ENCODE peak calls at places on chromosomes 1 and 21, in ten cellular contexts. X is AG09309, Y is cardiac fibroblast, R is AG04449, Q is ovary, V is HAP-1, Z is AG04450, M is adipocyte, D is psoas muscle, N is tibial nerve. T is an unnamed sample.

GRCh38 chr1:198638894-198639319 is at the start of gene PTPRC:
- DNase-seq in R (no peak), M (no peak), V (no peak), Z (no peak), X (no peak), N (no peak), D (no peak), Q (no peak), Y (no peak), T (peak; percentile 79)

GRCh38 chr1:206687915-206688442 is 3.3 kb downstream of the MAPKAPK2 start:
- DNase-seq in V (peak; percentile 26), Z (no peak), R (no peak), Y (peak; percentile 56), Q (no peak), D (no peak), X (no peak), M (peak; percentile 48), N (no peak), T (no peak)

GRCh38 chr1:9900142-9901043 is 9.7 kb downstream of the CTNNBIP1 start:
- DNase-seq in Z (no peak), V (no peak), X (no peak), Q (no peak), M (no peak), Y (no peak), R (no peak), D (peak; percentile 44), N (no peak), T (peak; percentile 96)

GRCh38 chr1:168112673-168113305 is 23.9 kb downstream of the GPR161 start:
- DNase-seq in D (no peak), M (peak; percentile 71), Q (no peak), Z (peak; percentile 36), V (peak; percentile 81), Y (peak; percentile 92), R (peak; percentile 55), N (no peak), X (no peak), T (peak; percentile 7)

GRCh38 chr21:38123626-38124025 is 133.2 kb upstream of the KCNJ15 start:
- DNase-seq in N (no peak), Y (no peak), R (no peak), D (no peak), Z (no peak), Q (no peak), V (no peak), M (no peak), X (no peak), T (no peak)

GRCh38 chr1:11930571-11931445 is 3.7 kb upstream of the PLOD1 start:
- DNase-seq in Y (peak; percentile 74), N (no peak), R (no peak), X (no peak), M (no peak), D (no peak), Z (no peak), Q (peak; percentile 59), V (no peak), T (no peak)

GRCh38 chr1:39391741-39392679 is 99.4 kb upstream of the BMP8A start:
- DNase-seq in V (no peak), Q (no peak), Y (peak; percentile 95), D (no peak), M (peak; percentile 89), Z (no peak), R (peak; percentile 24), X (no peak), N (no peak), T (no peak)

GRCh38 chr1:30670195-30671060 is 53.0 kb downstream of the MATN1 start:
- DNase-seq in N (no peak), Q (no peak), R (no peak), Y (peak; percentile 59), V (no peak), M (peak; percentile 62), Z (no peak), D (no peak), X (peak; percentile 47), T (no peak)

GRCh38 chr1:201633811-201634210 is 94.9 kb downstream of the NAV1 start:
- DNase-seq in N (no peak), Q (no peak), V (no peak), M (no peak), D (no peak), R (no peak), X (no peak), Z (no peak), Y (peak; percentile 34), T (no peak)

GRCh38 chr1:108200627-108201106 is 524 bp upstream of the SLC25A24 start:
- DNase-seq in X (peak; percentile 59), M (peak; percentile 83), V (peak; percentile 48), N (no peak), Q (no peak), D (no peak), Z (peak; percentile 26), R (peak; percentile 40), Y (peak; percentile 79), T (peak; percentile 41)

DNA sequence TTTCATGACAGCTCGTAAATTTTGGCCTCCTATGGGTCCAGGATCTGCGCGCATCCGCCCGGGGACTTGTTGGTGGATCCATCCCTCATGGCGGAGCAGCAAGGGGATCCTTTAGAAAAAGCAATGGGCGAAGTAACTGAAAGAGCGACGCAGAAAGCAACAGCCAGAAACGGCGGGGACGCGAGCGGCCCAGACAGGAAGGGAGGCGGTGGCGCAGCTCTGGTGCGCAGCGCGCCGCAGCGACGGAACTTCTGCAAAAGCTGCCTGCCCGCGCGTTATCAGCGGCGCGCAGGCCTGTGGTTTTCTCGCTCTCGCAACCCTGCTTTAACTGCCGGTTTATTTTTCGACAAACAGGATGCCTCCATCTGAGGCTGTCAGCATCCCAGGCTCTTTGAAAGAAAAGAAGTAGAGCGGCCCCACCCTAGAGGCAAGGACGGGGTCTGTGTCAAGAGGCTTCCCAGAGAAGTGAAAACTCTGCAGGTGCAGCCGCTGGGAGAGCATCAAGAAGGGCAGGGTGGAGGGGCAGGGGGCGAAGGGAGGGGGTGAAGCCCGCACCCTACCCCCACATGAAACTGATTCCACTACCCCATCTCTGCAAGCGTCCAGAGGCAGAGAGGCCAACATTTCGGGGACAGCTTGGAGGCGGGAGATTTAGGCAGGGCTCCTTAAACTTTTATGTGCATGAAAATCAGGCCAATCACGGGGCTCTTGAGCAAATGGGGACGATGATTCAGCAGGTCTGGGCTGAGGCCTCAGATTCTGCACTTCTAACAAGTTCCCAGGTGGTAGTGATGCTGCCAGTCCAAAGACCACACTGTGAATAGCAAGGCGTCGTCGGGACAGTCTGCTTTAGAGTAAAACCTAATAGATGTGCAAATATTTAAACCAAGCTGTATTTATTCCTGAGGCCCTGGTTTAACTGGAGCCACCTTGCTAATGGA is 22.2 kb downstream of the RUNX1 start:
- DNase-seq in M (no peak), D (peak; percentile 66), Z (no peak), Q (peak; percentile 21), V (no peak), R (no peak), Y (peak; percentile 49), X (no peak), N (no peak), T (peak; percentile 71)
- H3K4me3 ChIP-seq in M (peak overlapping the region; percentile 62), D (peak overlapping the region; percentile 11), Z (peak overlapping the region; percentile 29), Q (no peak overlapping the region), V (no peak overlapping the region), R (peak overlapping the region; percentile 37), Y (peak overlapping the region; percentile 34), X (peak overlapping the region; percentile 1), N (peak overlapping the region; percentile 27), T (peak overlapping the region; percentile 9)

DNA sequence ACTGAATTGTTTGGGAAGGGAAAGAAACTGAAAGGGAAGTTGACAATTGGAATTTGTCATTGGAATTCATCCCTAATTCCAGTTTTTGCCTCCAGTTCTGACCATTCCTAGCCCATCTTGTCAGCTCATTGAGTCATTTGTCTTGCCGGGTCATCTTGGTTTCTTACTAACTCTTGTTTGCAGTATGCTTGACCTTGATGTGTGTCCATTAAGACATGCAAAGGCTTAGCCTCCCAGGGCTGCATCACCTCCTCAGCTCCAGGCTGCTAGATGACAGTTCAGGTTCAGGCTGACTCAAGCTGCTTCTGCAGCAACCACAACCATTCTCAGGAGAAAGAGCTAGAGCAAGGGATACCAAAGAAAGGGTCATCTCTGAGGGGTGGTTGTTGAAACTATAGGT is 151.3 kb upstream of the PTGFR start:
- DNase-seq in Y (peak; percentile 77), M (peak; percentile 36), Q (no peak), V (no peak), X (no peak), N (no peak), R (no peak), Z (peak; percentile 23), D (no peak), T (no peak)
- H3K4me3 ChIP-seq in Y (no peak overlapping the region), M (peak overlapping the region; percentile 6), Q (no peak overlapping the region), V (no peak overlapping the region), X (no peak overlapping the region), N (no peak overlapping the region), R (no peak overlapping the region), Z (no peak overlapping the region), D (no peak overlapping the region), T (no peak overlapping the region)

GRCh38 chr21:35561076-35561475 is 499.2 kb downstream of the SETD4 start:
- DNase-seq in V (no peak), X (no peak), M (no peak), D (no peak), Q (no peak), Z (no peak), R (no peak), Y (no peak), N (no peak), T (no peak)

GRCh38 chr21:35566874-35567273 is 493.5 kb downstream of the SETD4 start:
- DNase-seq in R (no peak), V (no peak), N (no peak), Z (no peak), Q (no peak), Y (no peak), M (no peak), D (no peak), X (no peak), T (no peak)

GRCh38 chr21:35562876-35563275 is 497.4 kb downstream of the SETD4 start:
- DNase-seq in X (no peak), M (no peak), Q (no peak), D (no peak), V (no peak), Z (no peak), R (no peak), N (no peak), Y (peak; percentile 87), T (no peak)

GRCh38 chr21:35565204-35565611 is 495.1 kb downstream of the SETD4 start:
- DNase-seq in Z (no peak), V (no peak), N (no peak), M (peak; percentile 78), Q (peak; percentile 22), Y (peak; percentile 95), X (peak; percentile 85), D (peak; percentile 52), R (peak; percentile 86), T (no peak)

DNA sequence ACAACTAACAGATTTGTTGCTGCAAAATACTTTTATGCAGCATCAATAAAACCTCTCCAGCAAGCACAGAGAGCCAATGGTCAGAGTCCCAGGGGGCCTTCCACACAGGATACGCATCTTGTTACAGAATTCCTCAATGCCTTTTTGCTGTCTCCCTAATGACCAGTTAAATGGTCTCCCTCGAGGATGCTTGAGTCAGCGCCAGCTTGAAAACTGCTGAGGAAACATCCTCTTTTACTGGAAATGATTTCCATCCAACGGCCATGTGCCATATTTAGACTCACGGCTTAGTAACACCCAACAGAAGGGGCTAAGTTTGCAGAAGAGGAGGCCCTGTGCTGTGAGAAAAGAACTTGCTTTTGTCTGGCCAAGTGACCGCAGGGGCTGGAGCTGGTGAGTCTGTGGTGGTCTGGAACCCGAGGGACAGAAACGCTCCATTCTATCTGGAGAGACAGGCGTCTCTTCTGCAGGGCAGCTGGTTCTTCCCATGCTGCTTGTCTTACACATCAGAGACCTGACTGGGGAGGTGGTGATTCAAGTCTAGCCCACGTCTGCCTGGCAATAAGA is 496.4 kb downstream of the SETD4 start:
- DNase-seq in N (peak; percentile 14), Z (peak; percentile 77), X (peak; percentile 98), Q (peak; percentile 21), D (peak; percentile 64), M (peak; percentile 86), V (no peak), R (peak; percentile 99), Y (peak; percentile 100), T (no peak)
- H3K4me3 ChIP-seq in N (no peak overlapping the region), Z (peak overlapping the region; percentile 26), X (peak overlapping the region; percentile 19), Q (no peak overlapping the region), D (no peak overlapping the region), M (peak overlapping the region; percentile 59), V (no peak overlapping the region), R (peak overlapping the region; percentile 43), Y (peak overlapping the region; percentile 32), T (no peak overlapping the region)

GRCh38 chr1:235078480-235078803 is 50.2 kb downstream of the TOMM20 start:
- DNase-seq in X (no peak), Z (no peak), Q (no peak), D (no peak), R (no peak), Y (no peak), N (no peak), M (no peak), V (no peak), T (no peak)
- H3K4me3 ChIP-seq in X (no peak overlapping the region), Z (no peak overlapping the region), Q (no peak overlapping the region), D (no peak overlapping the region), R (no peak overlapping the region), Y (no peak overlapping the region), N (no peak overlapping the region), M (no peak overlapping the region), V (no peak overlapping the region), T (no peak overlapping the region)